ENCODE peak calls at places on chromosomes 1 and 21, in four cellular contexts. One of them, this sample, is unnamed.

GRCh38 chr1:164982545-164982944 is 374.0 kb downstream of the LMX1A start:
- DNase-seq in left ventricle myocardium inferior: no peak
- DNase-seq in tibial nerve: no peak
- DNase-seq in ascending aorta: no peak
- DNase-seq in this sample: no peak

GRCh38 chr1:25550155-25550506 is 6.7 kb downstream of the LDLRAP1 start:
- DNase-seq in left ventricle myocardium inferior: no peak
- DNase-seq in tibial nerve: no peak
- DNase-seq in ascending aorta: no peak
- DNase-seq in this sample: no peak

GRCh38 chr1:215417122-215417521 is 150.0 kb upstream of the KCTD3 start:
- DNase-seq in left ventricle myocardium inferior: no peak
- DNase-seq in tibial nerve: no peak
- DNase-seq in ascending aorta: no peak
- DNase-seq in this sample: no peak

GRCh38 chr1:176770066-176770465 is 307.1 kb downstream of the PAPPA2 start:
- DNase-seq in left ventricle myocardium inferior: no peak
- DNase-seq in tibial nerve: no peak
- DNase-seq in ascending aorta: no peak
- DNase-seq in this sample: no peak

GRCh38 chr1:43564617-43565348 is 34.1 kb downstream of the PTPRF start:
- DNase-seq in left ventricle myocardium inferior: no peak
- DNase-seq in tibial nerve: no peak
- DNase-seq in ascending aorta: no peak
- DNase-seq in this sample: no peak

GRCh38 chr1:87933171-87933570 is 604.5 kb downstream of the LMO4 start:
- DNase-seq in left ventricle myocardium inferior: no peak
- DNase-seq in tibial nerve: no peak
- DNase-seq in ascending aorta: no peak
- DNase-seq in this sample: no peak

GRCh38 chr1:94886361-94886760 is 40.5 kb downstream of the CNN3 start:
- DNase-seq in left ventricle myocardium inferior: no peak
- DNase-seq in tibial nerve: no peak
- DNase-seq in ascending aorta: no peak
- DNase-seq in this sample: no peak

GRCh38 chr1:116529681-116530080 is 41.1 kb downstream of the CD58 start:
- DNase-seq in left ventricle myocardium inferior: no peak
- DNase-seq in tibial nerve: no peak
- DNase-seq in ascending aorta: no peak
- DNase-seq in this sample: no peak

GRCh38 chr1:202029171-202029665 is 18.8 kb downstream of the ELF3 start:
- DNase-seq in left ventricle myocardium inferior: no peak
- DNase-seq in tibial nerve: no peak
- DNase-seq in ascending aorta: no peak
- DNase-seq in this sample: no peak

GRCh38 chr1:12040457-12041051 is 21.3 kb downstream of the MIIP start:
- DNase-seq in left ventricle myocardium inferior: no peak
- DNase-seq in tibial nerve: peak; percentile 21
- DNase-seq in ascending aorta: no peak
- DNase-seq in this sample: no peak

GRCh38 chr1:90135306-90135705 is 140.4 kb downstream of the ZNF326 start:
- DNase-seq in left ventricle myocardium inferior: no peak
- DNase-seq in tibial nerve: no peak
- DNase-seq in ascending aorta: no peak
- DNase-seq in this sample: no peak

GRCh38 chr1:70156529-70157120 is 48.8 kb downstream of the LRRC40 start:
- DNase-seq in left ventricle myocardium inferior: no peak
- DNase-seq in tibial nerve: no peak
- DNase-seq in ascending aorta: no peak
- DNase-seq in this sample: no peak

GRCh38 chr1:110060034-110060661 is 10.3 kb downstream of the ALX3 start:
- DNase-seq in left ventricle myocardium inferior: no peak
- DNase-seq in tibial nerve: no peak
- DNase-seq in ascending aorta: no peak
- DNase-seq in this sample: no peak

DNA sequence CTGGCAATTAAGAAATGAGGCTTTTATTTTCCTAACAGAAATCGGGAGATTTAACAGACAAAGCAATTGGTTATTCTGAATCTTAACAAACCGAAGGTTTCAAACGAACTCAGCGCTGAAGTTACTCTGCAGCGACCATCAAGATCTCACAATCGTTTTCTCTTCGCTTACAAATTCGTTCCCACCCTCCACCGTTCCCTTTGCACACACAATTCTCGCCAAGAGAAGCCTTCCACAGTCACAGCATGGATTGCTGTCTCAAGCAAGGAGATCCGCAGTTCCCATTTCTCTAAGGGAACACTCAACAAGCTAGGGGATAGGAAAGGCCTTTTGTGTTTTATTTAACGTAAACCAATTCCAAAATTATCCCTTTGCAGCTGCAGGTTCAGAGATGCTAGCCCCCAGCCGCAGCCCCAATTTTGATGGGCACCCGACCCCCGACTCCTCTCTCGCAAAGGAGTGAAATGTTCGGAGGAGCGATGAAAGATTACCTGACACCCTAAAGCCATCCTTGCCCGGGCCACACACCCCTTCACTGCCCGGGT is 759 bp downstream of the FBXO42 start:
- DNase-seq in left ventricle myocardium inferior: no peak
- DNase-seq in tibial nerve: no peak
- DNase-seq in ascending aorta: no peak
- DNase-seq in this sample: no peak
- H3K4me3 ChIP-seq in left ventricle myocardium inferior: peak overlapping the region; percentile 88
- H3K4me3 ChIP-seq in tibial nerve: peak overlapping the region; percentile 99
- H3K4me3 ChIP-seq in ascending aorta: peak overlapping the region; percentile 95
- H3K4me3 ChIP-seq in this sample: peak overlapping the region; percentile 94

DNA sequence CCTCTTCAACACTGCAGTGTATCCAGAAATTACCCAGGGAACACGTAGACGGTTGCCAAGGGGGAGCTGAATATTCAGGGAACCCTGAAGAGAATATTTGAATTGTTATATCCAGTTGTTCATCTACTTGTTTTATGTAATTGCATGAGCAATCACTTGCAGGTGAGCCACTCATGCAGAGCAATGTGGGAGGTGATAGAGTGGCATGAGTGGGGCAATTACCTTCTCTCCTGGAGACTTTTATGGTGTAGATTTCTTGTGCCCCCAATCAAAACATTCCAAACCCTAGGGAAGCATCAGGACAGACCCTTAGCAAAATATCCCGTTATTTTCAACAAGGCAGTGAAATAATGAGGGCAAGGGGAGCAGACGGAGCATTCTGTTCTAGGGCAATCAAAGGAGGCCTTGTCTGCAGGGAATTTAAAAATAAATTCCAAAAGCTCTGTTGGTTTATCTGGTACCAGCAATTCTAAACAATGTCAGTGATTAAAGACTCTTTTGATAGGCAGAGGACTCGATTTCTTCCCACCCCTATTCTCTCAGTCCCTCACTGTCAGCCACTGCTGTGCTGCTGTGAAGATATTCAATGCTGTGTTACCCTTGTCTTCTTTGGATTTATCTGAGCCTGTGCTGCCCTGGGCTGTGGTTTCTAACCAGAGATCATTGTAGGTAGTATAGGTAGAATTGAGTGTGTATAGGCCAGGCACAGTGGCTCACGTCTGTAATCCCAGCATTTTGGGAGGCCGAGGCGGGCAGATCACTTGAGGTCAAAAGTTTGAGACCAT is 180.2 kb upstream of the MAP1LC3C start:
- DNase-seq in left ventricle myocardium inferior: no peak
- DNase-seq in tibial nerve: no peak
- DNase-seq in ascending aorta: no peak
- DNase-seq in this sample: no peak
- H3K27ac ChIP-seq in left ventricle myocardium inferior: no peak overlapping the region
- H3K27ac ChIP-seq in tibial nerve: no peak overlapping the region
- H3K27ac ChIP-seq in ascending aorta: no peak overlapping the region
- H3K27ac ChIP-seq in this sample: no peak overlapping the region

GRCh38 chr1:99475991-99476532 is 169.9 kb upstream of the PALMD start:
- DNase-seq in left ventricle myocardium inferior: no peak
- DNase-seq in tibial nerve: no peak
- DNase-seq in ascending aorta: no peak
- DNase-seq in this sample: no peak
- H3K4me3 ChIP-seq in left ventricle myocardium inferior: no peak overlapping the region
- H3K4me3 ChIP-seq in tibial nerve: no peak overlapping the region
- H3K4me3 ChIP-seq in ascending aorta: no peak overlapping the region
- H3K4me3 ChIP-seq in this sample: no peak overlapping the region

DNA sequence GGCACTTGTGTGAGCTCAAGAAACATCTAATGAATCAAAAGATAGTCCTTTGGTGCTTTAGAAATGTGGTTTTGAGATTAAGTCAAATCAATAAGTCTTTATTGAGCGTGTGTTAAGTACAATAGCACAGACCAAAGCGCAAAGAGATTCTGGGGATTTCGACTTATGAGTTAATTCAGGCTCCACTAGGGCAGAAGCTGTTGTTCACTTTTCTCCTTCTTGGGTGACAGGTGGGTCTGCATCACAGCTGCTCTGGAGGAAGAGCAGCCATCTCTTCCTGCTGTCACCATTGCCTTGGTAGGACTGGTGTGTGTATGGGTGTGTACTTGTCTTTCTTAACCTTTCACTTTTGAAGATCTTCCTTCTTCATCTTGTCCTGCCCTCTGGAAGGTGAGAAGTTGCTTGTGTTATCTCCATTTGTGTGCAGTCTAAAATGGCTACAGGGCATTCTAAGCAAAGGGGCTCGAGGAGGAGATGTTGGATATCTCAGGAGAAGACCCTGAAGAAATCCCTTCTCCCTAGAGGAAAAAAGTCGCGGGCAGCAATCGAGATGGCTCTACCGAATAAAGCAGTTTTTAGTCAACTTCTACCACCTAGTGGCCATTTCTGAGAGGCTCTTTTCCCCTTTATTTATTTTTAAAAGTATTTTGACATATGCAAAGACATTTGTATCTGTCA is 22.9 kb upstream of the DISC1 start:
- DNase-seq in left ventricle myocardium inferior: no peak
- DNase-seq in tibial nerve: no peak
- DNase-seq in ascending aorta: no peak
- DNase-seq in this sample: no peak
- H3K27ac ChIP-seq in left ventricle myocardium inferior: peak overlapping the region; percentile 76
- H3K27ac ChIP-seq in tibial nerve: peak overlapping the region; percentile 36
- H3K27ac ChIP-seq in ascending aorta: no peak overlapping the region
- H3K27ac ChIP-seq in this sample: no peak overlapping the region

DNA sequence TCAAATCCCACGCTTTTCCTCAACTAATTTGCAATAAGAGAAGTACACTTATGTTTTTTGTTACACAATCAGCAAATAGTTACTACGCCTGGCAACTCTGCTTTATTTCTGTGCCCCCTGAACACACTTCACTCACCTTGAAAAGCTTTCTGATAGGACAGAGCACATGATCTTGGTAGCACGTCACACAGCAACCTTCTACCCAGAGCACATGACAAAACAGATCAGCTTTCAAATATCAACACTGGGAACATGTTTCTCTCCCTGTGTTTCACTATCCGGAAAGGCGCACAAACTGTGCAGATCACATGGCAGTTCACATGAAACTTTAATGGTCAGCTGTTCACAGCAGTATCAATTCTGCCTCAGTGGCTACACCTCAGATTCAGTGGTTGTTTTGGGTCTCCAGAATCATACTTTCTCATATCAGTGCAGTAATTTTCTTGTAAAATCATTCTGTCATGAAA is 2.2 kb downstream of the SLC19A2 start:
- DNase-seq in left ventricle myocardium inferior: no peak
- DNase-seq in tibial nerve: no peak
- DNase-seq in ascending aorta: no peak
- DNase-seq in this sample: no peak
- H3K4me3 ChIP-seq in left ventricle myocardium inferior: peak overlapping the region; percentile 84
- H3K4me3 ChIP-seq in tibial nerve: peak overlapping the region; percentile 92
- H3K4me3 ChIP-seq in ascending aorta: peak overlapping the region; percentile 98
- H3K4me3 ChIP-seq in this sample: no peak overlapping the region

GRCh38 chr21:46098303-46099141 is 610 bp downstream of the COL6A2 start:
- DNase-seq in left ventricle myocardium inferior: peak; percentile 34
- DNase-seq in tibial nerve: no peak
- DNase-seq in ascending aorta: peak; percentile 6
- DNase-seq in this sample: no peak
- H3K27ac ChIP-seq in left ventricle myocardium inferior: peak overlapping the region; percentile 92
- H3K27ac ChIP-seq in tibial nerve: peak overlapping the region; percentile 91
- H3K27ac ChIP-seq in ascending aorta: peak overlapping the region; percentile 98
- H3K27ac ChIP-seq in this sample: no peak overlapping the region

GRCh38 chr1:50488876-50489275 is 65.6 kb upstream of the DMRTA2 start:
- DNase-seq in left ventricle myocardium inferior: no peak
- DNase-seq in tibial nerve: no peak
- DNase-seq in ascending aorta: no peak
- DNase-seq in this sample: no peak

GRCh38 chr1:50490640-50491039 is 67.4 kb upstream of the DMRTA2 start:
- DNase-seq in left ventricle myocardium inferior: no peak
- DNase-seq in tibial nerve: no peak
- DNase-seq in ascending aorta: no peak
- DNase-seq in this sample: no peak

GRCh38 chr1:50492142-50492541 is 68.9 kb upstream of the DMRTA2 start:
- DNase-seq in left ventricle myocardium inferior: no peak
- DNase-seq in tibial nerve: no peak
- DNase-seq in ascending aorta: no peak
- DNase-seq in this sample: no peak

GRCh38 chr1:50493710-50494109 is 70.5 kb upstream of the DMRTA2 start:
- DNase-seq in left ventricle myocardium inferior: no peak
- DNase-seq in tibial nerve: no peak
- DNase-seq in ascending aorta: no peak
- DNase-seq in this sample: no peak

GRCh38 chr1:50491142-50491541 is 67.9 kb upstream of the DMRTA2 start:
- DNase-seq in left ventricle myocardium inferior: no peak
- DNase-seq in tibial nerve: no peak
- DNase-seq in ascending aorta: no peak
- DNase-seq in this sample: no peak
- H3K4me3 ChIP-seq in left ventricle myocardium inferior: no peak overlapping the region
- H3K4me3 ChIP-seq in tibial nerve: no peak overlapping the region
- H3K4me3 ChIP-seq in ascending aorta: no peak overlapping the region
- H3K4me3 ChIP-seq in this sample: no peak overlapping the region

GRCh38 chr1:55839221-55839620 is 624.1 kb upstream of the USP24 start:
- DNase-seq in left ventricle myocardium inferior: no peak
- DNase-seq in tibial nerve: no peak
- DNase-seq in ascending aorta: no peak
- DNase-seq in this sample: no peak

GRCh38 chr1:55833452-55834160 is 618.4 kb upstream of the USP24 start:
- DNase-seq in left ventricle myocardium inferior: no peak
- DNase-seq in tibial nerve: no peak
- DNase-seq in ascending aorta: no peak
- DNase-seq in this sample: no peak

GRCh38 chr1:55831759-55832158 is 616.6 kb upstream of the USP24 start:
- DNase-seq in left ventricle myocardium inferior: no peak
- DNase-seq in tibial nerve: no peak
- DNase-seq in ascending aorta: no peak
- DNase-seq in this sample: no peak

GRCh38 chr1:55839626-55840025 is 624.5 kb upstream of the USP24 start:
- DNase-seq in left ventricle myocardium inferior: no peak
- DNase-seq in tibial nerve: no peak
- DNase-seq in ascending aorta: no peak
- DNase-seq in this sample: no peak

DNA sequence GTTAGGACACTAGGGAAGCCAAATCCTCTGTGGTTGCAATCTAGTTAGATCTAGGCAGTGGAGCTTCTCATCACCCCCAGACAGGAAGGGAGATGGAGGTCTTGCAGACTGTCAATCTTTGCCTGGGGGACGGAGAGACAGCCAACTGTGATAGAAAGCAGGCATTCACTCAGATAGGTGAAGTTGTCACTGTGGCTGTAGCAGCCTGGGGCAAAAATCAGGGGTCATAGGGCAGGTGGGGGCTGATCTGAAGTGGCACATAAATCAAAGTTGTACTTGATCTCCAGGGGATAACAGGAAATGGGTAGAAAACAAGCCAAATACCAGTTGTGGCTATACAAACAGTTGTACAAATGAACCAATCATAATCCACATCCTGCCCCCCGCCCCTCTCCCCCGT is 620.9 kb upstream of the USP24 start:
- DNase-seq in left ventricle myocardium inferior: no peak
- DNase-seq in tibial nerve: no peak
- DNase-seq in ascending aorta: no peak
- DNase-seq in this sample: no peak
- H3K27ac ChIP-seq in left ventricle myocardium inferior: no peak overlapping the region
- H3K27ac ChIP-seq in tibial nerve: no peak overlapping the region
- H3K27ac ChIP-seq in ascending aorta: no peak overlapping the region
- H3K27ac ChIP-seq in this sample: no peak overlapping the region

GRCh38 chr1:175208773-175209492 is 16.4 kb upstream of the KIAA0040 start:
- DNase-seq in left ventricle myocardium inferior: no peak
- DNase-seq in tibial nerve: no peak
- DNase-seq in ascending aorta: no peak
- DNase-seq in this sample: no peak
- H3K4me3 ChIP-seq in left ventricle myocardium inferior: no peak overlapping the region
- H3K4me3 ChIP-seq in tibial nerve: no peak overlapping the region
- H3K4me3 ChIP-seq in ascending aorta: no peak overlapping the region
- H3K4me3 ChIP-seq in this sample: no peak overlapping the region

This sample was measured in iPS DF 6.9.